ENCODE peak calls at places on chromosomes 11 and 22, in seven cellular contexts. One of them, this sample, is unnamed. For H3K36me3, the result is how much of the 10 kb centered on the place peaks cover.

GRCh38 chr11:44139565-44140313 is 44.3 kb downstream of the EXT2 start:
- DNase-seq in mammary epithelial cell: no peak
- DNase-seq in GM23248: no peak
- DNase-seq in PC-3: no peak
- DNase-seq in GM12878: no peak
- DNase-seq in OCI-LY7: no peak
- DNase-seq in mesendoderm: no peak
- DNase-seq in this sample: no peak

GRCh38 chr11:128422576-128423370 is 164.6 kb downstream of the ETS1 start:
- DNase-seq in mammary epithelial cell: no peak
- DNase-seq in GM23248: no peak
- DNase-seq in PC-3: no peak
- DNase-seq in GM12878: no peak
- DNase-seq in mesendoderm: peak
- DNase-seq in OCI-LY7: no peak
- DNase-seq in this sample: no peak

GRCh38 chr11:112290462-112290894 is 29.8 kb upstream of the PLET1 start:
- DNase-seq in OCI-LY7: no peak
- DNase-seq in mesendoderm: peak
- DNase-seq in GM23248: no peak
- DNase-seq in PC-3: no peak
- DNase-seq in GM12878: no peak
- DNase-seq in mammary epithelial cell: no peak
- DNase-seq in this sample: no peak

GRCh38 chr11:21552910-21553309 is 640.0 kb upstream of the ANO5 start:
- DNase-seq in OCI-LY7: no peak
- DNase-seq in PC-3: peak
- DNase-seq in GM23248: no peak
- DNase-seq in mesendoderm: no peak
- DNase-seq in mammary epithelial cell: peak
- DNase-seq in GM12878: no peak
- DNase-seq in this sample: no peak

GRCh38 chr11:130606781-130607511 is 158.5 kb downstream of the ADAMTS15 start:
- DNase-seq in GM12878: no peak
- DNase-seq in OCI-LY7: no peak
- DNase-seq in PC-3: peak
- DNase-seq in mesendoderm: no peak
- DNase-seq in GM23248: peak
- DNase-seq in mammary epithelial cell: no peak
- DNase-seq in this sample: no peak

GRCh38 chr11:80542704-80543103 is 1101.9 kb upstream of the TENM4 start:
- DNase-seq in GM12878: no peak
- DNase-seq in GM23248: no peak
- DNase-seq in PC-3: no peak
- DNase-seq in OCI-LY7: no peak
- DNase-seq in mesendoderm: no peak
- DNase-seq in mammary epithelial cell: no peak
- DNase-seq in this sample: no peak

GRCh38 chr11:126929186-126930085 is 71.1 kb downstream of the KIRREL3 start:
- DNase-seq in mammary epithelial cell: peak
- DNase-seq in OCI-LY7: no peak
- DNase-seq in mesendoderm: no peak
- DNase-seq in GM23248: peak
- DNase-seq in GM12878: no peak
- DNase-seq in PC-3: no peak
- DNase-seq in this sample: no peak

GRCh38 chr11:19646921-19647320 is 65.7 kb upstream of the NAV2 start:
- DNase-seq in mammary epithelial cell: peak
- DNase-seq in GM23248: peak
- DNase-seq in PC-3: peak
- DNase-seq in GM12878: no peak
- DNase-seq in mesendoderm: no peak
- DNase-seq in OCI-LY7: no peak
- DNase-seq in this sample: peak

GRCh38 chr22:25208743-25209505 is 9.3 kb downstream of the CRYBB3 start:
- DNase-seq in OCI-LY7: no peak
- DNase-seq in mammary epithelial cell: no peak
- DNase-seq in GM12878: no peak
- DNase-seq in PC-3: no peak
- DNase-seq in mesendoderm: peak
- DNase-seq in GM23248: no peak
- DNase-seq in this sample: no peak

GRCh38 chr11:19283998-19284397 is 43.3 kb upstream of the E2F8 start:
- DNase-seq in mammary epithelial cell: no peak
- DNase-seq in mesendoderm: peak
- DNase-seq in GM12878: no peak
- DNase-seq in PC-3: no peak
- DNase-seq in OCI-LY7: no peak
- DNase-seq in GM23248: no peak
- DNase-seq in this sample: no peak

GRCh38 chr11:117877120-117877784 is 794 bp upstream of the FXYD6 start:
- DNase-seq in mammary epithelial cell: no peak
- DNase-seq in GM23248: no peak
- DNase-seq in GM12878: no peak
- DNase-seq in OCI-LY7: no peak
- DNase-seq in PC-3: no peak
- DNase-seq in mesendoderm: no peak
- DNase-seq in this sample: no peak

GRCh38 chr22:44047891-44048301 is 23.8 kb downstream of the PARVB start:
- DNase-seq in GM12878: no peak
- DNase-seq in mammary epithelial cell: no peak
- DNase-seq in PC-3: no peak
- DNase-seq in mesendoderm: no peak
- DNase-seq in GM23248: peak
- DNase-seq in OCI-LY7: no peak
- DNase-seq in this sample: peak

GRCh38 chr11:15327786-15328231 is 213.1 kb downstream of the INSC start:
- DNase-seq in mesendoderm: peak
- DNase-seq in GM12878: no peak
- DNase-seq in GM23248: peak
- DNase-seq in OCI-LY7: peak
- DNase-seq in PC-3: peak
- DNase-seq in mammary epithelial cell: peak
- DNase-seq in this sample: peak

GRCh38 chr11:55457641-55458040 is 89.9 kb downstream of the OR4A15 start:
- DNase-seq in mesendoderm: no peak
- DNase-seq in GM23248: no peak
- DNase-seq in GM12878: no peak
- DNase-seq in PC-3: peak
- DNase-seq in mammary epithelial cell: no peak
- DNase-seq in OCI-LY7: no peak
- DNase-seq in this sample: no peak

GRCh38 chr11:97815667-97816066 is 1205.1 kb upstream of the CNTN5 start:
- DNase-seq in GM12878: no peak
- DNase-seq in PC-3: no peak
- DNase-seq in mammary epithelial cell: no peak
- DNase-seq in OCI-LY7: no peak
- DNase-seq in mesendoderm: no peak
- DNase-seq in GM23248: no peak
- DNase-seq in this sample: no peak

GRCh38 chr22:48505891-48506290 is 1321.8 kb downstream of the BRD1 start:
- DNase-seq in PC-3: no peak
- DNase-seq in GM23248: no peak
- DNase-seq in GM12878: no peak
- DNase-seq in mesendoderm: no peak
- DNase-seq in mammary epithelial cell: no peak
- DNase-seq in OCI-LY7: no peak
- DNase-seq in this sample: no peak

GRCh38 chr11:120043323-120043945 is 94.5 kb downstream of the TRIM29 start:
- DNase-seq in mammary epithelial cell: no peak
- DNase-seq in GM12878: no peak
- DNase-seq in OCI-LY7: no peak
- DNase-seq in PC-3: no peak
- DNase-seq in mesendoderm: no peak
- DNase-seq in GM23248: no peak
- DNase-seq in this sample: no peak

GRCh38 chr11:2108675-2109481 is 30.3 kb downstream of the IGF2 start:
- DNase-seq in GM12878: no peak
- DNase-seq in GM23248: no peak
- DNase-seq in mesendoderm: no peak
- DNase-seq in mammary epithelial cell: no peak
- DNase-seq in OCI-LY7: no peak
- DNase-seq in PC-3: no peak
- DNase-seq in this sample: no peak

GRCh38 chr11:67371549-67372231 is 1.7 kb downstream of the CLCF1 start:
- DNase-seq in PC-3: peak
- DNase-seq in mammary epithelial cell: no peak
- DNase-seq in GM12878: no peak
- DNase-seq in OCI-LY7: peak
- DNase-seq in mesendoderm: peak
- DNase-seq in GM23248: peak
- DNase-seq in this sample: no peak

GRCh38 chr11:67372232-67372992 is 986 bp downstream of the CLCF1 start:
- DNase-seq in GM12878: no peak
- DNase-seq in mesendoderm: no peak
- DNase-seq in GM23248: peak
- DNase-seq in mammary epithelial cell: no peak
- DNase-seq in PC-3: no peak
- DNase-seq in OCI-LY7: no peak
- DNase-seq in this sample: peak

GRCh38 chr11:67370351-67371076 is 2.9 kb downstream of the CLCF1 start:
- DNase-seq in mesendoderm: no peak
- DNase-seq in mammary epithelial cell: no peak
- DNase-seq in PC-3: no peak
- DNase-seq in GM23248: peak
- DNase-seq in OCI-LY7: no peak
- DNase-seq in GM12878: no peak
- DNase-seq in this sample: no peak

GRCh38 chr11:67369801-67370284 is 3.6 kb downstream of the CLCF1 start:
- DNase-seq in GM12878: no peak
- DNase-seq in mesendoderm: no peak
- DNase-seq in mammary epithelial cell: no peak
- DNase-seq in OCI-LY7: no peak
- DNase-seq in GM23248: peak
- DNase-seq in PC-3: no peak
- DNase-seq in this sample: no peak

GRCh38 chr11:67371199-67371548 is 2.2 kb downstream of the CLCF1 start:
- DNase-seq in GM12878: no peak
- DNase-seq in mammary epithelial cell: no peak
- DNase-seq in GM23248: no peak
- DNase-seq in OCI-LY7: no peak
- DNase-seq in mesendoderm: no peak
- DNase-seq in PC-3: no peak
- DNase-seq in this sample: no peak
- H3K4me3 ChIP-seq in GM12878: no peak
- H3K4me3 ChIP-seq in mammary epithelial cell: no peak
- H3K4me3 ChIP-seq in GM23248: peak
- H3K4me3 ChIP-seq in OCI-LY7: no peak
- H3K4me3 ChIP-seq in mesendoderm: no peak
- H3K4me3 ChIP-seq in PC-3: peak
- H3K4me3 ChIP-seq in this sample: peak

DNA sequence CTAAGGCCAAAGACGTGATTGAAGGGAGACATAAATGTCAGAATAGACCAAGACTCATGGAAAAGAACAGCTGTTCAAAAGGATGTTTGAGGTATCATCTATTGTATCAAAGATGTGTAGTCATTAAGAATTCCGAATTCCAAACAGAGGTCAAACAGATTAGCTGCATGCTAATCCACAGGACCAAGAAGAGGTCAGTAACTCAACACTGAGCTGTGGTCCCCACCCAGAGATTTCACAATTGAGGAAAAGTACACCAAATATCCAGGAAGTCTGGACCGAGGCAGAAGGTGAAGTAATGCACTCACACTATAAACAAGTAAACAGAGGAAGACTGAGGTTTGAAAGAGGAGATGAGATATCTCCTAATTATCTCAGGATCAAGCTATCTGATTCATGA is 29.6 kb upstream of the OR5P2 start:
- DNase-seq in mesendoderm: no peak
- DNase-seq in OCI-LY7: no peak
- DNase-seq in GM23248: no peak
- DNase-seq in PC-3: no peak
- DNase-seq in mammary epithelial cell: no peak
- DNase-seq in GM12878: no peak
- DNase-seq in this sample: no peak
- H3K36me3 ChIP-seq in mesendoderm: under half
- H3K36me3 ChIP-seq in OCI-LY7: under half
- H3K36me3 ChIP-seq in GM23248: under half
- H3K36me3 ChIP-seq in PC-3: under half
- H3K36me3 ChIP-seq in mammary epithelial cell: under half
- H3K36me3 ChIP-seq in GM12878: under half
- H3K36me3 ChIP-seq in this sample: under half

GRCh38 chr22:21937821-21938070 is 14.9 kb downstream of the PPM1F start:
- DNase-seq in mesendoderm: no peak
- DNase-seq in PC-3: no peak
- DNase-seq in OCI-LY7: no peak
- DNase-seq in GM12878: no peak
- DNase-seq in mammary epithelial cell: peak
- DNase-seq in GM23248: peak
- DNase-seq in this sample: no peak

GRCh38 chr22:21937041-21937820 is 15.4 kb downstream of the PPM1F start:
- DNase-seq in PC-3: peak
- DNase-seq in mesendoderm: no peak
- DNase-seq in GM23248: peak
- DNase-seq in OCI-LY7: no peak
- DNase-seq in mammary epithelial cell: peak
- DNase-seq in GM12878: no peak
- DNase-seq in this sample: no peak

GRCh38 chr22:21938071-21938822 is 14.4 kb downstream of the PPM1F start:
- DNase-seq in GM23248: peak
- DNase-seq in PC-3: peak
- DNase-seq in mesendoderm: peak
- DNase-seq in OCI-LY7: peak
- DNase-seq in GM12878: peak
- DNase-seq in mammary epithelial cell: peak
- DNase-seq in this sample: peak

GRCh38 chr22:21933899-21934298 is 18.7 kb downstream of the PPM1F start:
- DNase-seq in mesendoderm: no peak
- DNase-seq in GM23248: no peak
- DNase-seq in OCI-LY7: no peak
- DNase-seq in PC-3: no peak
- DNase-seq in mammary epithelial cell: no peak
- DNase-seq in GM12878: no peak
- DNase-seq in this sample: no peak

GRCh38 chr22:21936151-21936778 is 16.4 kb downstream of the PPM1F start:
- DNase-seq in mesendoderm: no peak
- DNase-seq in GM23248: peak
- DNase-seq in mammary epithelial cell: no peak
- DNase-seq in PC-3: no peak
- DNase-seq in OCI-LY7: no peak
- DNase-seq in GM12878: no peak
- DNase-seq in this sample: no peak
- H3K4me2 ChIP-seq in mesendoderm: no peak
- H3K4me2 ChIP-seq in GM23248: peak
- H3K4me2 ChIP-seq in mammary epithelial cell: no peak
- H3K4me2 ChIP-seq in PC-3: no peak
- H3K4me2 ChIP-seq in OCI-LY7: no peak
- H3K4me2 ChIP-seq in GM12878: no peak
- H3K4me2 ChIP-seq in this sample: no peak

DNA sequence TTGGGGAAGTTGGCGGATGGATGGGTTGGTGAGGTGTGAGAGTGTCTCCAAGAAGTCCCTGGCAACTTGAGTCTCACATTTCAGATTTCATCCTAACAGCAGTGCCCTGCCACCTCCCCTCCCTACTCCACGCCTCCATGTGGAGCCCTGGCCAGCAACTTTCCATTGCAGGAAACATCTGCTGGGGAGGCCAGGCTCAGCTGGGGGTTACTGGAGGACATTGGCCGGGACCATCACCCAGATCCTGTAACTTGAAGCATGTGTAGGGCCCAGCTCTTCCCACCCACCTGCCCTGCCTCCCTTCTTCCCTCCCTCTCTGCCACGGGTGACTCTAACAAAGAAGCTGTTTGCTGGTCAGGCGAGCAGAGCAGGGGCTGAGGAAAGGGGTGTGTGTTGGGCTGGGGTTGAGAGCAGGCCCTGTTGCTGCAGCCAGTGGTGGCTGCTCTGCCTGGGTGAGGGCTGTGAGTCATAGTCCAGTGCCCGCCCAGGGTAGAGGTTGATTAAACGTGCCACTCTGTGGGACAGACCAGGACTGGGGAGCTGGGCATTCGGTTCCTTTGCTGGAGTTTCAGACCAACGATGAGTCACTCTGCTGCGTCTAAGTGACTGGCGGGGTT is 64.0 kb downstream of the SCN3B start:
- DNase-seq in mammary epithelial cell: peak
- DNase-seq in mesendoderm: no peak
- DNase-seq in GM23248: peak
- DNase-seq in OCI-LY7: no peak
- DNase-seq in GM12878: no peak
- DNase-seq in PC-3: peak
- DNase-seq in this sample: peak
- H3K4me3 ChIP-seq in mammary epithelial cell: no peak
- H3K4me3 ChIP-seq in mesendoderm: no peak
- H3K4me3 ChIP-seq in GM23248: no peak
- H3K4me3 ChIP-seq in OCI-LY7: no peak
- H3K4me3 ChIP-seq in GM12878: no peak
- H3K4me3 ChIP-seq in PC-3: no peak
- H3K4me3 ChIP-seq in this sample: no peak

This sample was measured in PC-9.